ENCODE peak calls at places on chromosomes 7 and 10, in four cellular contexts. One of them, this sample, is unnamed.

GRCh38 chr7:36372156-36372555 is 17.5 kb upstream of the ANLN start:
- DNase-seq in stimulated activated CD4-positive, alpha-beta T cell treated with anti-CD3 and anti-CD28 coated beads, Interleukin-4, amount 100 ng/mL, for 1 hour: no peak
- DNase-seq in AG20443: no peak
- DNase-seq in SW480: no peak
- DNase-seq in this sample: no peak

GRCh38 chr7:74032624-74033371 is 4.8 kb downstream of the ELN start:
- DNase-seq in stimulated activated CD4-positive, alpha-beta T cell treated with anti-CD3 and anti-CD28 coated beads, Interleukin-4, amount 100 ng/mL, for 1 hour: no peak
- DNase-seq in AG20443: no peak
- DNase-seq in SW480: no peak
- DNase-seq in this sample: no peak

GRCh38 chr10:111298031-111298430 is 221.2 kb downstream of the ADRA2A start:
- DNase-seq in stimulated activated CD4-positive, alpha-beta T cell treated with anti-CD3 and anti-CD28 coated beads, Interleukin-4, amount 100 ng/mL, for 1 hour: no peak
- DNase-seq in AG20443: no peak
- DNase-seq in SW480: no peak
- DNase-seq in this sample: no peak

GRCh38 chr7:98998821-98999725 is 120.7 kb downstream of the TRRAP start:
- DNase-seq in stimulated activated CD4-positive, alpha-beta T cell treated with anti-CD3 and anti-CD28 coated beads, Interleukin-4, amount 100 ng/mL, for 1 hour: no peak
- DNase-seq in AG20443: no peak
- DNase-seq in SW480: no peak
- DNase-seq in this sample: no peak

GRCh38 chr7:97011536-97012292 is 6.4 kb downstream of the DLX6 start:
- DNase-seq in stimulated activated CD4-positive, alpha-beta T cell treated with anti-CD3 and anti-CD28 coated beads, Interleukin-4, amount 100 ng/mL, for 1 hour: no peak
- DNase-seq in AG20443: no peak
- DNase-seq in SW480: no peak
- DNase-seq in this sample: no peak

GRCh38 chr7:116859323-116859722 is 3.1 kb upstream of the CAPZA2 start:
- DNase-seq in stimulated activated CD4-positive, alpha-beta T cell treated with anti-CD3 and anti-CD28 coated beads, Interleukin-4, amount 100 ng/mL, for 1 hour: no peak
- DNase-seq in AG20443: peak
- DNase-seq in SW480: no peak
- DNase-seq in this sample: no peak

GRCh38 chr7:158382363-158382988 is 205.1 kb downstream of the PTPRN2 start:
- DNase-seq in stimulated activated CD4-positive, alpha-beta T cell treated with anti-CD3 and anti-CD28 coated beads, Interleukin-4, amount 100 ng/mL, for 1 hour: no peak
- DNase-seq in AG20443: no peak
- DNase-seq in SW480: no peak
- DNase-seq in this sample: no peak

GRCh38 chr7:92873776-92874175 is 37.4 kb upstream of the CDK6 start:
- DNase-seq in stimulated activated CD4-positive, alpha-beta T cell treated with anti-CD3 and anti-CD28 coated beads, Interleukin-4, amount 100 ng/mL, for 1 hour: no peak
- DNase-seq in AG20443: no peak
- DNase-seq in SW480: no peak
- DNase-seq in this sample: no peak

GRCh38 chr7:23207029-23207428 is 25.2 kb downstream of the NUP42 start:
- DNase-seq in stimulated activated CD4-positive, alpha-beta T cell treated with anti-CD3 and anti-CD28 coated beads, Interleukin-4, amount 100 ng/mL, for 1 hour: no peak
- DNase-seq in AG20443: no peak
- DNase-seq in SW480: no peak
- DNase-seq in this sample: no peak

GRCh38 chr10:33719005-33719703 is 384.7 kb upstream of the NRP1 start:
- DNase-seq in stimulated activated CD4-positive, alpha-beta T cell treated with anti-CD3 and anti-CD28 coated beads, Interleukin-4, amount 100 ng/mL, for 1 hour: no peak
- DNase-seq in AG20443: no peak
- DNase-seq in SW480: no peak
- DNase-seq in this sample: no peak

GRCh38 chr7:130152270-130153141 is 52.7 kb downstream of the TMEM209 start:
- DNase-seq in stimulated activated CD4-positive, alpha-beta T cell treated with anti-CD3 and anti-CD28 coated beads, Interleukin-4, amount 100 ng/mL, for 1 hour: no peak
- DNase-seq in AG20443: no peak
- DNase-seq in SW480: no peak
- DNase-seq in this sample: no peak

GRCh38 chr10:60480865-60481563 is 91.3 kb upstream of the ANK3 start:
- DNase-seq in stimulated activated CD4-positive, alpha-beta T cell treated with anti-CD3 and anti-CD28 coated beads, Interleukin-4, amount 100 ng/mL, for 1 hour: no peak
- DNase-seq in AG20443: peak
- DNase-seq in SW480: no peak
- DNase-seq in this sample: peak

GRCh38 chr10:113958631-113959382 is 84.9 kb upstream of the ADRB1 start:
- DNase-seq in stimulated activated CD4-positive, alpha-beta T cell treated with anti-CD3 and anti-CD28 coated beads, Interleukin-4, amount 100 ng/mL, for 1 hour: peak
- DNase-seq in AG20443: peak
- DNase-seq in SW480: peak
- DNase-seq in this sample: no peak

GRCh38 chr7:27109533-27110162 is 7.2 kb upstream of the HOXA2 start:
- DNase-seq in stimulated activated CD4-positive, alpha-beta T cell treated with anti-CD3 and anti-CD28 coated beads, Interleukin-4, amount 100 ng/mL, for 1 hour: no peak
- DNase-seq in AG20443: no peak
- DNase-seq in SW480: no peak
- DNase-seq in this sample: no peak

GRCh38 chr10:61486738-61487396 is 33.7 kb upstream of the TMEM26 start:
- DNase-seq in stimulated activated CD4-positive, alpha-beta T cell treated with anti-CD3 and anti-CD28 coated beads, Interleukin-4, amount 100 ng/mL, for 1 hour: no peak
- DNase-seq in AG20443: no peak
- DNase-seq in SW480: no peak
- DNase-seq in this sample: no peak

GRCh38 chr10:103227416-103227815 is 18.3 kb upstream of the RPEL1 start:
- DNase-seq in stimulated activated CD4-positive, alpha-beta T cell treated with anti-CD3 and anti-CD28 coated beads, Interleukin-4, amount 100 ng/mL, for 1 hour: no peak
- DNase-seq in AG20443: no peak
- DNase-seq in SW480: no peak
- DNase-seq in this sample: no peak

GRCh38 chr7:77531038-77531437 is 6.1 kb upstream of the PTPN12 start:
- DNase-seq in stimulated activated CD4-positive, alpha-beta T cell treated with anti-CD3 and anti-CD28 coated beads, Interleukin-4, amount 100 ng/mL, for 1 hour: no peak
- DNase-seq in AG20443: no peak
- DNase-seq in SW480: no peak
- DNase-seq in this sample: no peak